ENCODE peak calls at places on chromosomes 6 and 20, in seven cellular contexts. A is T-helper 1 cell; T is iris pigment epithelial cell; L is mucosa of descending colon; W is HCT116; N is stimulated activated CD4-positive, alpha-beta T cell treated with anti-CD3 and anti-CD28 coated beads, TNF-alpha, amount 100 ng/mL, for 1 hour; Z is NCI-H82. P is an unnamed sample.

GRCh38 chr6:162099685-162100084 is 627.9 kb downstream of the PRKN start:
- DNase-seq in Z (no peak), N (no peak), W (peak), L (no peak), A (peak), T (peak), P (no peak)

GRCh38 chr6:117600008-117600743 is 2.1 kb downstream of the GOPC start:
- DNase-seq in W (no peak), T (peak), N (no peak), L (no peak), A (peak), Z (peak), P (no peak)

GRCh38 chr6:45966340-45966739 is 49.3 kb downstream of the CLIC5 start:
- DNase-seq in T (no peak), L (no peak), A (no peak), Z (no peak), N (no peak), W (no peak), P (no peak)

GRCh38 chr6:26400626-26401025 is 1.4 kb upstream of the BTN3A1 start:
- DNase-seq in T (no peak), Z (peak), A (no peak), L (no peak), N (no peak), W (no peak), P (no peak)

GRCh38 chr6:134750669-134751068 is 199.2 kb downstream of the ALDH8A1 start:
- DNase-seq in A (no peak), Z (peak), T (peak), N (no peak), W (no peak), L (no peak), P (no peak)

GRCh38 chr20:58457083-58457680 is 58.0 kb downstream of the APCDD1L start:
- DNase-seq in T (peak), Z (peak), N (no peak), A (no peak), W (no peak), L (no peak), P (peak)

GRCh38 chr20:24337074-24337473 is 132.4 kb upstream of the SYNDIG1 start:
- DNase-seq in W (no peak), Z (no peak), L (no peak), A (peak), T (peak), N (no peak), P (no peak)

GRCh38 chr6:95413789-95414188 is 163.5 kb upstream of the MANEA start:
- DNase-seq in Z (no peak), A (no peak), N (no peak), W (no peak), T (no peak), L (no peak), P (no peak)

GRCh38 chr6:150897400-150897943 is 32.0 kb downstream of the MTHFD1L start:
- DNase-seq in N (no peak), W (no peak), L (no peak), T (no peak), A (no peak), Z (no peak), P (no peak)

GRCh38 chr6:43394982-43395381 is 25.5 kb upstream of the ZNF318 start:
- DNase-seq in N (no peak), Z (peak), W (no peak), A (no peak), L (no peak), T (no peak), P (no peak)

GRCh38 chr6:166502453-166502852 is 84.0 kb downstream of the RAMACL start:
- DNase-seq in W (no peak), Z (peak), A (no peak), T (no peak), L (no peak), N (no peak), P (peak)

GRCh38 chr6:89369009-89369408 is 16.5 kb upstream of the UBE2J1 start:
- DNase-seq in L (peak), T (peak), A (no peak), Z (no peak), W (no peak), N (no peak), P (no peak)

GRCh38 chr6:18110160-18110559 is 12.3 kb downstream of the NHLRC1 start:
- DNase-seq in N (no peak), L (no peak), T (no peak), W (no peak), A (no peak), Z (no peak), P (no peak)

GRCh38 chr20:21503345-21503744 is 10.5 kb downstream of the NKX2-2 start:
- DNase-seq in W (no peak), Z (no peak), L (no peak), N (no peak), A (no peak), T (peak), P (no peak)

GRCh38 chr6:25193865-25194679 is 85.1 kb upstream of the CARMIL1 start:
- DNase-seq in N (no peak), A (no peak), T (peak), Z (no peak), W (no peak), L (no peak), P (no peak)

GRCh38 chr20:36876473-36876833 is 515 bp downstream of the TLDC2 start:
- DNase-seq in L (no peak), N (no peak), A (no peak), Z (no peak), W (no peak), T (no peak), P (no peak)

GRCh38 chr20:39547546-39548410 is 585.6 kb downstream of the DHX35 start:
- DNase-seq in N (no peak), T (no peak), W (no peak), Z (no peak), L (no peak), A (no peak), P (no peak)

GRCh38 chr6:127026247-127026646 is 92.2 kb upstream of the RSPO3 start:
- DNase-seq in T (peak), Z (no peak), W (peak), A (no peak), N (no peak), L (no peak), P (no peak)

GRCh38 chr6:131954099-131954774 is 3.1 kb upstream of the CCN2 start:
- DNase-seq in A (no peak), L (no peak), W (no peak), N (no peak), T (peak), Z (no peak), P (no peak)

P was measured in NCI-H1417.